ENCODE peak calls at places on chromosomes 2 and 18, in four cellular contexts. F, T, M and X are unnamed samples.

GRCh38 chr2:138602166-138602460 is 100.5 kb downstream of the SPOPL start:
- DNase-seq in F (no peak), T (no peak), M (no peak), X (no peak)

GRCh38 chr18:65754121-65754520 is 3.3 kb downstream of the CDH7 start:
- DNase-seq in F (no peak), T (no peak), M (no peak), X (no peak)

GRCh38 chr2:146388757-146389156 is 1456.1 kb upstream of the ACVR2A start:
- DNase-seq in M (no peak), T (no peak), F (no peak), X (no peak)

GRCh38 chr2:121263996-121264715 is 20.8 kb downstream of the TFCP2L1 start:
- DNase-seq in F (no peak), M (no peak), T (no peak), X (no peak)

GRCh38 chr2:43220982-43221659 is 5.3 kb downstream of the ZFP36L2 start:
- DNase-seq in M (peak), T (no peak), F (no peak), X (peak)

GRCh38 chr18:48919547-48919946 is 31.2 kb downstream of the SMAD7 start:
- DNase-seq in F (no peak), M (no peak), T (no peak), X (no peak)

GRCh38 chr2:567865-568638 is 109.2 kb downstream of the TMEM18 start:
- DNase-seq in F (no peak), T (no peak), M (no peak), X (no peak)

GRCh38 chr18:69838620-69839411 is 108.9 kb downstream of the CD226 start:
- DNase-seq in T (no peak), F (no peak), M (no peak), X (no peak)

GRCh38 chr2:15971831-15972522 is 31.6 kb downstream of the MYCN start:
- DNase-seq in T (no peak), F (no peak), M (no peak), X (no peak)

GRCh38 chr2:164697688-164698290 is 76.5 kb upstream of the GRB14 start:
- DNase-seq in T (no peak), M (no peak), F (no peak), X (no peak)

GRCh38 chr2:132438650-132439030 is 22.0 kb downstream of the GPR39 start:
- DNase-seq in M (no peak), T (no peak), F (no peak), X (no peak)

GRCh38 chr2:202574541-202574940 is 60.2 kb upstream of the FAM117B start:
- DNase-seq in M (no peak), F (no peak), T (no peak), X (no peak)

GRCh38 chr2:132037527-132038178 is 124.1 kb downstream of the ANKRD30BL start:
- DNase-seq in F (no peak), T (no peak), M (peak), X (no peak)

GRCh38 chr2:234495801-234496441 is 960 bp downstream of the ARL4C start:
- DNase-seq in T (no peak), F (no peak), M (no peak), X (no peak)

GRCh38 chr2:64114063-64114911 is 29.9 kb downstream of the PELI1 start:
- DNase-seq in M (peak), F (no peak), T (no peak), X (no peak)

GRCh38 chr2:195706161-195706900 is 49.3 kb downstream of the SLC39A10 start:
- DNase-seq in M (no peak), T (no peak), F (no peak), X (no peak)

GRCh38 chr18:31424383-31424988 is 23.1 kb upstream of the DSG3 start:
- DNase-seq in F (no peak), M (no peak), T (no peak), X (no peak)

GRCh38 chr2:136783856-136784255 is 18.5 kb downstream of the THSD7B start:
- DNase-seq in T (no peak), M (no peak), F (no peak), X (no peak)

GRCh38 chr2:81714817-81715216 is 1410.3 kb upstream of the LRRTM1 start:
- DNase-seq in M (no peak), F (no peak), T (no peak), X (no peak)

GRCh38 chr2:23533014-23533730 is 148.2 kb downstream of the KLHL29 start:
- DNase-seq in T (no peak), M (no peak), F (no peak), X (no peak)

GRCh38 chr2:39606585-39606984 is 59.1 kb upstream of the TMEM178A start:
- DNase-seq in F (no peak), T (no peak), M (no peak), X (no peak)

GRCh38 chr18:70128271-70128670 is 77.2 kb downstream of the RTTN start:
- DNase-seq in F (no peak), T (no peak), M (no peak), X (no peak)

GRCh38 chr2:871926-872680 is 78.5 kb upstream of the SNTG2 start:
- DNase-seq in F (no peak), M (no peak), T (no peak), X (no peak)

GRCh38 chr18:9858642-9859041 is 27.1 kb upstream of the TXNDC2 start:
- DNase-seq in F (no peak), T (no peak), M (no peak), X (no peak)

GRCh38 chr2:73408198-73408597 is 22.6 kb downstream of the ALMS1 start:
- DNase-seq in T (peak), F (no peak), M (peak), X (no peak)

GRCh38 chr18:79742076-79742475 is 55.7 kb upstream of the KCNG2 start:
- DNase-seq in T (no peak), M (no peak), F (no peak), X (no peak)

GRCh38 chr2:62663443-62663842 is 42.1 kb upstream of the EHBP1 start:
- DNase-seq in M (no peak), F (no peak), T (no peak), X (no peak)

GRCh38 chr2:235049069-235049468 is 97.3 kb downstream of the SH3BP4 start:
- DNase-seq in M (no peak), T (no peak), F (no peak), X (no peak)